ENCODE peak calls at places on chromosomes 13 and 19, in nine cellular contexts. One of them, this sample, is unnamed.

GRCh38 chr19:23901360-23901759 is 13.3 kb upstream of the ZNF726 start:
- DNase-seq in SW480: no peak
- DNase-seq in A549: no peak
- DNase-seq in occipital lobe: no peak
- DNase-seq in Karpas-422: no peak
- DNase-seq in RWPE1: no peak
- DNase-seq in fibroblast of villous mesenchyme: no peak
- DNase-seq in naive thymus-derived CD4-positive, alpha-beta T cell: no peak
- DNase-seq in lower lobe of right lung: no peak
- DNase-seq in this sample: no peak

GRCh38 chr19:17303167-17303939 is at the start of gene ABHD8:
- DNase-seq in SW480: peak
- DNase-seq in A549: peak
- DNase-seq in occipital lobe: peak
- DNase-seq in Karpas-422: peak
- DNase-seq in RWPE1: peak
- DNase-seq in fibroblast of villous mesenchyme: peak
- DNase-seq in naive thymus-derived CD4-positive, alpha-beta T cell: peak
- DNase-seq in lower lobe of right lung: peak
- DNase-seq in this sample: peak

GRCh38 chr13:91813255-91813654 is 414.8 kb downstream of the GPC5 start:
- DNase-seq in SW480: no peak
- DNase-seq in A549: no peak
- DNase-seq in occipital lobe: no peak
- DNase-seq in Karpas-422: no peak
- DNase-seq in RWPE1: no peak
- DNase-seq in fibroblast of villous mesenchyme: no peak
- DNase-seq in naive thymus-derived CD4-positive, alpha-beta T cell: no peak
- DNase-seq in lower lobe of right lung: no peak
- DNase-seq in this sample: no peak

GRCh38 chr19:776549-776948 is 20.7 kb upstream of the PTBP1 start:
- DNase-seq in SW480: no peak
- DNase-seq in A549: no peak
- DNase-seq in occipital lobe: no peak
- DNase-seq in Karpas-422: no peak
- DNase-seq in RWPE1: no peak
- DNase-seq in fibroblast of villous mesenchyme: no peak
- DNase-seq in naive thymus-derived CD4-positive, alpha-beta T cell: no peak
- DNase-seq in lower lobe of right lung: no peak
- DNase-seq in this sample: no peak

GRCh38 chr13:113735750-113736149 is 23.3 kb upstream of the TMEM255B start:
- DNase-seq in SW480: no peak
- DNase-seq in A549: no peak
- DNase-seq in occipital lobe: no peak
- DNase-seq in Karpas-422: no peak
- DNase-seq in RWPE1: no peak
- DNase-seq in fibroblast of villous mesenchyme: no peak
- DNase-seq in naive thymus-derived CD4-positive, alpha-beta T cell: no peak
- DNase-seq in lower lobe of right lung: peak
- DNase-seq in this sample: no peak

GRCh38 chr13:109760951-109761350 is 25.4 kb downstream of the IRS2 start:
- DNase-seq in SW480: no peak
- DNase-seq in A549: no peak
- DNase-seq in occipital lobe: no peak
- DNase-seq in Karpas-422: no peak
- DNase-seq in RWPE1: no peak
- DNase-seq in fibroblast of villous mesenchyme: no peak
- DNase-seq in naive thymus-derived CD4-positive, alpha-beta T cell: no peak
- DNase-seq in lower lobe of right lung: no peak
- DNase-seq in this sample: no peak

GRCh38 chr19:37519890-37520289 is 13.2 kb downstream of the ZNF793 start:
- DNase-seq in SW480: no peak
- DNase-seq in A549: no peak
- DNase-seq in occipital lobe: no peak
- DNase-seq in Karpas-422: no peak
- DNase-seq in RWPE1: peak
- DNase-seq in fibroblast of villous mesenchyme: no peak
- DNase-seq in naive thymus-derived CD4-positive, alpha-beta T cell: no peak
- DNase-seq in lower lobe of right lung: no peak
- DNase-seq in this sample: no peak

GRCh38 chr19:17220207-17220758 is 5.1 kb downstream of the USE1 start:
- DNase-seq in SW480: peak
- DNase-seq in A549: no peak
- DNase-seq in occipital lobe: no peak
- DNase-seq in Karpas-422: no peak
- DNase-seq in RWPE1: peak
- DNase-seq in fibroblast of villous mesenchyme: peak
- DNase-seq in naive thymus-derived CD4-positive, alpha-beta T cell: no peak
- DNase-seq in lower lobe of right lung: no peak
- DNase-seq in this sample: no peak

GRCh38 chr13:68850160-68850559 is 1257.5 kb upstream of the ATXN8OS start:
- DNase-seq in SW480: no peak
- DNase-seq in A549: no peak
- DNase-seq in occipital lobe: no peak
- DNase-seq in Karpas-422: no peak
- DNase-seq in RWPE1: no peak
- DNase-seq in fibroblast of villous mesenchyme: no peak
- DNase-seq in naive thymus-derived CD4-positive, alpha-beta T cell: no peak
- DNase-seq in lower lobe of right lung: no peak
- DNase-seq in this sample: no peak

GRCh38 chr13:19601749-19602725 is 31.4 kb upstream of the MPHOSPH8 start:
- DNase-seq in SW480: peak
- DNase-seq in A549: peak
- DNase-seq in occipital lobe: no peak
- DNase-seq in Karpas-422: no peak
- DNase-seq in RWPE1: peak
- DNase-seq in fibroblast of villous mesenchyme: peak
- DNase-seq in naive thymus-derived CD4-positive, alpha-beta T cell: no peak
- DNase-seq in lower lobe of right lung: peak
- DNase-seq in this sample: peak

GRCh38 chr19:33802001-33802400 is 5.3 kb downstream of the KCTD15 start:
- DNase-seq in SW480: no peak
- DNase-seq in A549: no peak
- DNase-seq in occipital lobe: no peak
- DNase-seq in Karpas-422: no peak
- DNase-seq in RWPE1: no peak
- DNase-seq in fibroblast of villous mesenchyme: no peak
- DNase-seq in naive thymus-derived CD4-positive, alpha-beta T cell: no peak
- DNase-seq in lower lobe of right lung: no peak
- DNase-seq in this sample: no peak

GRCh38 chr13:102073251-102073650 is 328.6 kb downstream of the FGF14 start:
- DNase-seq in SW480: no peak
- DNase-seq in A549: no peak
- DNase-seq in occipital lobe: no peak
- DNase-seq in Karpas-422: no peak
- DNase-seq in RWPE1: no peak
- DNase-seq in fibroblast of villous mesenchyme: no peak
- DNase-seq in naive thymus-derived CD4-positive, alpha-beta T cell: no peak
- DNase-seq in lower lobe of right lung: no peak
- DNase-seq in this sample: no peak

GRCh38 chr19:38452430-38453366 is 19.2 kb downstream of the RYR1 start:
- DNase-seq in SW480: peak
- DNase-seq in A549: no peak
- DNase-seq in occipital lobe: peak
- DNase-seq in Karpas-422: peak
- DNase-seq in RWPE1: no peak
- DNase-seq in fibroblast of villous mesenchyme: no peak
- DNase-seq in naive thymus-derived CD4-positive, alpha-beta T cell: no peak
- DNase-seq in lower lobe of right lung: no peak
- DNase-seq in this sample: peak

This sample was measured in WERI-Rb-1.